ENCODE peak calls at places on chromosomes 5 and 9, in four cellular contexts. X is HFF-Myc, Y is tibial artery, I is WERI-Rb-1. N is an unnamed sample.

GRCh38 chr5:149679876-149680809 is 50.0 kb upstream of the PPARGC1B start:
- DNase-seq in X (no peak), Y (no peak), I (no peak), N (no peak)

GRCh38 chr5:78103226-78103722 is 191.2 kb downstream of the AP3B1 start:
- DNase-seq in X (no peak), Y (no peak), I (no peak), N (no peak)

GRCh38 chr9:91894023-91894422 is 56.0 kb downstream of the ROR2 start:
- DNase-seq in X (no peak), Y (no peak), I (no peak), N (no peak)

GRCh38 chr5:141681695-141682641 is at the start of gene ARAP3:
- DNase-seq in X (no peak), Y (peak), I (peak), N (peak)

GRCh38 chr9:93580654-93581380 is 4.4 kb downstream of the PHF2 start:
- DNase-seq in X (no peak), Y (no peak), I (no peak), N (no peak)

GRCh38 chr5:112109331-112109993 is 309.6 kb downstream of the EPB41L4A start:
- DNase-seq in X (peak), Y (no peak), I (peak), N (peak)

GRCh38 chr5:59540366-59540765 is 353.2 kb downstream of the PDE4D start:
- DNase-seq in X (no peak), Y (no peak), I (no peak), N (no peak)

GRCh38 chr5:101535626-101536025 is 632.5 kb upstream of the ST8SIA4 start:
- DNase-seq in X (no peak), Y (no peak), I (no peak), N (no peak)

GRCh38 chr5:173047838-173048105 is 8.4 kb upstream of the CREBRF start:
- DNase-seq in X (no peak), Y (no peak), I (no peak), N (no peak)

GRCh38 chr5:142720561-142721275 is 34.8 kb upstream of the FGF1 start:
- DNase-seq in X (no peak), Y (no peak), I (no peak), N (peak)

GRCh38 chr5:173304591-173304988 is 23.6 kb downstream of the STC2 start:
- DNase-seq in X (no peak), Y (no peak), I (no peak), N (no peak)

GRCh38 chr9:89542461-89543021 is 44.6 kb upstream of the SEMA4D start:
- DNase-seq in X (no peak), Y (no peak), I (no peak), N (no peak)

GRCh38 chr5:133075572-133076536 is 24.0 kb downstream of the HSPA4 start:
- DNase-seq in X (no peak), Y (no peak), I (peak), N (no peak)

GRCh38 chr9:13770956-13771355 is 491.5 kb upstream of the MPDZ start:
- DNase-seq in X (no peak), Y (no peak), I (no peak), N (no peak)

GRCh38 chr9:69204869-69205268 is 30.8 kb downstream of the TJP2 start:
- DNase-seq in X (no peak), Y (peak), I (no peak), N (peak)

GRCh38 chr5:15501057-15501791 is 1.2 kb downstream of the FBXL7 start:
- DNase-seq in X (no peak), Y (peak), I (peak), N (no peak)

GRCh38 chr9:68844623-68845612 is 139.9 kb downstream of the PIP5K1B start:
- DNase-seq in X (no peak), Y (peak), I (peak), N (peak)

GRCh38 chr5:176716320-176716719 is 69.0 kb downstream of the TSPAN17 start:
- DNase-seq in X (peak), Y (no peak), I (no peak), N (peak)

GRCh38 chr5:74638776-74639537 is 1.6 kb downstream of the ENC1 start:
- DNase-seq in X (no peak), Y (no peak), I (no peak), N (peak)

GRCh38 chr5:171580506-171581265 is 161.2 kb downstream of the FGF18 start:
- DNase-seq in X (no peak), Y (no peak), I (no peak), N (no peak)

GRCh38 chr9:137255448-137256114 is 454 bp downstream of the NELFB start:
- DNase-seq in X (no peak), Y (no peak), I (peak), N (peak)

GRCh38 chr5:76766746-76767145 is 50.8 kb downstream of the F2R start:
- DNase-seq in X (no peak), Y (no peak), I (no peak), N (peak)

GRCh38 chr5:82509726-82510125 is 231.6 kb upstream of the RPS23 start:
- DNase-seq in X (no peak), Y (no peak), I (no peak), N (no peak)

GRCh38 chr9:91210318-91210717 is 151.4 kb downstream of the AUH start:
- DNase-seq in X (no peak), Y (no peak), I (no peak), N (no peak)

GRCh38 chr9:112180387-112180881 is 5.3 kb upstream of the SUSD1 start:
- DNase-seq in X (no peak), Y (no peak), I (no peak), N (no peak)

GRCh38 chr5:76386360-76386759 is 16.7 kb upstream of the IQGAP2 start:
- DNase-seq in X (no peak), Y (no peak), I (no peak), N (peak)

GRCh38 chr9:137053944-137054931 is at the start of gene ENTPD2:
- DNase-seq in X (no peak), Y (no peak), I (no peak), N (peak)

GRCh38 chr5:68478306-68479091 is 262.9 kb downstream of the PIK3R1 start:
- DNase-seq in X (no peak), Y (no peak), I (no peak), N (no peak)

GRCh38 chr5:156326718-156327259 is at the start of gene SGCD:
- DNase-seq in X (peak), Y (peak), I (peak), N (peak)

GRCh38 chr5:139468421-139468931 is 2.3 kb upstream of the SMIM33 start:
- DNase-seq in X (no peak), Y (no peak), I (peak), N (peak)

GRCh38 chr9:128636556-128637530 is 19.8 kb downstream of the DYNC2I2 start:
- DNase-seq in X (no peak), Y (no peak), I (no peak), N (peak)

GRCh38 chr9:128637656-128638055 is 19.0 kb downstream of the DYNC2I2 start:
- DNase-seq in X (no peak), Y (no peak), I (no peak), N (no peak)

GRCh38 chr9:128635266-128636023 is 21.2 kb downstream of the DYNC2I2 start:
- DNase-seq in X (peak), Y (peak), I (peak), N (peak)

GRCh38 chr9:128634651-128635262 is 21.9 kb downstream of the DYNC2I2 start:
- DNase-seq in X (no peak), Y (no peak), I (no peak), N (no peak)

DNA sequence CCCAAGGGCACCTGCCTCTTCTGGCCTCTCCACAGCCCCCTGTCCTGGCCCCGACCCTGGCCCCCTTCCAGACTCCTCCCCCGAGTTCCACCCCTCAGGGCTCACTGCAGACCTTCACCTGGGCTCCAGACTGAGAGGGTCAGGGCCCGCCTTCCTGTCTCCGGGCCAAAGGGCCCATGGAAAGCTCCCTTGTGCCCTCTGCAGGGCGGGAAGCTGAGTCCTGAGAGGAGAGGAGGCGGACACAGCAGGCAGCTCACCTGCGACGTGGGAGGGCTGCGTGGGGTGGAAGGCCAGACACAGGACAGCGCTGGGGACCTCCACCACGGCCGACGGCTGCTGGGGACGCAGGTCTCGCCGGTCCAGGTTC is 20.6 kb downstream of the DYNC2I2 start:
- DNase-seq in X (no peak), Y (no peak), I (peak), N (peak)
- TF ChIP-seq CTCF in X (peak), Y (no peak), I (peak), N (peak)

GRCh38 chr5:167970002-167970401 is 321.4 kb upstream of the WWC1 start:
- DNase-seq in X (no peak), Y (no peak), I (no peak), N (peak)
- TF ChIP-seq CTCF in X (no peak), Y (no peak), I (no peak), N (peak)

GRCh38 chr9:121700165-121700830 is 48.9 kb downstream of the DAB2IP start:
- DNase-seq in X (no peak), Y (peak), I (peak), N (peak)
- TF ChIP-seq CTCF in X (peak), Y (peak), I (peak), N (peak)

DNA sequence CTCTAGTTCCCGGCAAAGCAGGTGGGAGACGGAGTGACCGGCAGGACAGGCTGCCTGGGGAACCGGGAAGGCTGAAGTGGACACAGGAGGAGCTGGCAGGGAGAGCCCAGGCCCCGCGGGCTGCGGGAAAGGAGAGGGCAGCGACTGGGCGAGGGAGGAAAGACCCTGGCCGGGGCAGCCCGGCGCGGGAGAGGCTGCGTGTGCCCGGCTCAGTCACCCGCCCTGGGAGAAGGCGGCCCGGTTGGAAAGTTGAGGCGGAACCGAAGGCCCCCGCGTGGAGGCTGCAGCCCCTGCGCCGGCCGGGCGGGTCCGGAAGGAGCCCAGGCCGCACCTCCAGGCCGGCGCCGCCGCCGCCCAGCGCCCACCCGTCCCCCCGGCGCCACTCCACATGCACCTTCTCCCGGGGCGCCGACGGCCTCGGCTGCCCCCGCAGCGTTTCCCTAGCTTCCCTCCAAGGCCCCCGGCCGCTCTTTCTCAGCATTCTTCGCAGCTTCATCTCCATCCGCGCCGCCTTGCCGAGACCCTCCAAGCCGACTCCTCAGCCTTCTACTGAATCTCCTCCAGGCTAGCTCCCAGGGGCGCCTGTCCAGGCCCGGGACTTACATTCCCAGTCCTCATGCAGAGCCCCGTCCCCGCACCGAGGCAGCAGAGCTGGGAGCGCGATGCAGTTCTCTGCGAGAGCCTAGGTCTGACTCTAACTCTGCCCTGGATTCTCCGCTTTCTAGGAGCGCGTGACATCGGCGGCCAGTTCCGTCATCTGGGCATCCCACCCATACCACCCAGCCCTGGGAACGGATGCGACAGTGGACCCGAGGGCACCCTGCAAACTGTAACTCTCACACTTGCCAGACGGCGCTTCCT is 152.0 kb downstream of the ERCC6L2 start:
- DNase-seq in X (no peak), Y (no peak), I (no peak), N (no peak)
- TF ChIP-seq CTCF in X (no peak), Y (no peak), I (no peak), N (no peak)

GRCh38 chr5:95824747-95825146 is 2.2 kb upstream of the GLRX start:
- DNase-seq in X (no peak), Y (no peak), I (no peak), N (no peak)

GRCh38 chr5:95823241-95823737 is 763 bp upstream of the GLRX start:
- DNase-seq in X (no peak), Y (no peak), I (no peak), N (no peak)

GRCh38 chr5:95823738-95824609 is 1.4 kb upstream of the GLRX start:
- DNase-seq in X (peak), Y (peak), I (no peak), N (peak)

GRCh38 chr5:95822408-95823240 is at the start of gene GLRX:
- DNase-seq in X (no peak), Y (peak), I (peak), N (peak)

GRCh38 chr5:95826949-95827595 is 4.5 kb upstream of the GLRX start:
- DNase-seq in X (no peak), Y (no peak), I (no peak), N (no peak)
- TF ChIP-seq CTCF in X (no peak), Y (no peak), I (no peak), N (no peak)

GRCh38 chr5:181187500-181188213 is 17.3 kb downstream of the TRIM7 start:
- DNase-seq in X (no peak), Y (peak), I (peak), N (peak)
- TF ChIP-seq CTCF in X (peak), Y (no peak), I (no peak), N (peak)

DNA sequence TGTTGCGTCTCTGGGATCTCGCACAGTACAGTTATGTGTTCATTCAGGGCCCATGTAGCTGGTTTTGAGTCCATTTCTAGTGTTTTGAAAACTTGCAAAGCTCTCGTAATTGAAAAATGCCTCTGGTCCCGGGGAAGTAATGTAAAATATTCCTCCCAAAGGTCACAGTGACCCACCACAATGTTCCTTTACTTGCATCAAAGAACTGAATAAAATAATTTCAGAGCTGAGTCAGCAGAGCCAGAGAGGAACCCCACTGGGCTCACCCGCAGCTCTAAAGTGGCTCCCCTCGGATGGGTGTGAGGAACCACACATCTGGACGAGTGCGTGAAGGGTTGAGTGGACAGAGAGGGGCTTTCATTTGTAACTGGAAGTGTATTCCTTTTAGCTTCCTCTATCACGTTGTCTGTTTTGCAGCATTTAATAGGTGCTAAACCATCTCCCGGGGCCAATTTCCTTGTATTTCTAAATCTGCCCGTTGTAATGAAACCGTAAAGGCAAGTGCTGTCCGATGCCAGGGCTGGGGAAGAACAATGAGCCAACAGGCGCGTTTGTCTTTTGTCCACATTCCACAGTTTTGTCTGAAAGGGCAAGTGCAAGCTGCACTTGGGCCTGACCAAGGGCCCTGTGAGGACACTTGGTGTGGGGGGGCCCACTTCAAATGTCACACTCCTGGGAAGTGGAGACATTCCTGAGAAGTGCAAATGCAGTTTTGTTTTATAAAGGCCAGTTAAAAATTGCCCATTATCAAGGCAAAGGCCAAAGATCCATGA is 29.9 kb downstream of the COL5A1 start:
- DNase-seq in X (no peak), Y (no peak), I (no peak), N (no peak)
- TF ChIP-seq CTCF in X (no peak), Y (no peak), I (no peak), N (no peak)

N was measured in MCF 10A.